ENCODE peak calls at places on chromosome 12, in eight cellular contexts. H is naive thymus-derived CD8-positive, alpha-beta T cell; E is aorta; Q is left lobe of liver; B is activated T-cell treated with anti-CD3 and anti-CD28 coated beads, Interleukin-2, amount 50 U/mL, for 4 hours; Z is sciatic nerve; P is right cardiac atrium; V is effector memory CD8-positive, alpha-beta T cell. G is an unnamed sample.

GRCh38 chr12:113702796-113703195 is 231.1 kb upstream of the LHX5 start:
- ATAC-seq in H (no peak), V (no peak), P (no peak), E (no peak), Z (no peak), B (no peak), Q (no peak), G (no peak)

GRCh38 chr12:101697930-101698781 is 716 bp downstream of the CHPT1 start:
- ATAC-seq in V (peak), P (peak), Q (peak), B (peak), H (peak), Z (peak), E (peak), G (peak)

GRCh38 chr12:6553051-6553868 is 2.6 kb downstream of the IFFO1 start:
- ATAC-seq in E (peak), H (no peak), Z (peak), B (no peak), P (peak), V (no peak), Q (no peak), G (peak)

GRCh38 chr12:52521175-52521574 is 981 bp upstream of the KRT5 start:
- ATAC-seq in V (no peak), P (no peak), B (no peak), Z (peak), H (no peak), Q (no peak), E (no peak), G (no peak)

GRCh38 chr12:40650038-40650704 is 42.1 kb upstream of the CNTN1 start:
- ATAC-seq in B (no peak), E (no peak), Q (no peak), Z (no peak), H (no peak), V (no peak), P (no peak), G (no peak)

GRCh38 chr12:623172-623864 is 39.9 kb downstream of the NINJ2 start:
- ATAC-seq in E (no peak), V (no peak), Z (no peak), P (peak), Q (peak), H (no peak), B (no peak), G (no peak)

GRCh38 chr12:112163471-112164325 is 38.3 kb downstream of the TRAFD1 start:
- ATAC-seq in E (no peak), Q (no peak), Z (no peak), V (no peak), B (no peak), H (no peak), P (no peak), G (no peak)

GRCh38 chr12:45170456-45171042 is 45.3 kb upstream of the ANO6 start:
- ATAC-seq in H (no peak), P (peak), Z (peak), E (peak), V (peak), B (peak), Q (peak), G (peak)

GRCh38 chr12:103909811-103910210 is 20.4 kb upstream of the HSP90B1 start:
- ATAC-seq in H (no peak), Z (no peak), P (no peak), Q (no peak), V (no peak), B (no peak), E (no peak), G (no peak)

GRCh38 chr12:12804432-12804886 is 8.7 kb upstream of the DDX47 start:
- ATAC-seq in Q (no peak), B (no peak), H (no peak), V (no peak), E (no peak), P (no peak), Z (no peak), G (no peak)

GRCh38 chr12:81207173-81207572 is 129.3 kb downstream of the ACSS3 start:
- ATAC-seq in E (no peak), P (no peak), B (no peak), V (no peak), H (no peak), Q (no peak), Z (no peak), G (no peak)

GRCh38 chr12:98490491-98491453 is 24.6 kb upstream of the TMPO start:
- ATAC-seq in Z (peak), V (peak), H (peak), P (peak), B (peak), Q (peak), E (peak), G (peak)

GRCh38 chr12:95687937-95688336 is 102.6 kb downstream of the NTN4 start:
- ATAC-seq in P (no peak), H (no peak), V (no peak), E (no peak), Q (no peak), B (no peak), Z (no peak), G (no peak)

GRCh38 chr12:64178122-64178521 is 44.0 kb downstream of the KICS2 start:
- ATAC-seq in H (no peak), Z (no peak), Q (no peak), V (no peak), E (no peak), P (peak), B (no peak), G (no peak)

GRCh38 chr12:53313996-53314395 is 7.4 kb downstream of the AAAS start:
- ATAC-seq in Q (no peak), E (no peak), H (no peak), Z (no peak), B (no peak), P (no peak), V (no peak), G (no peak)

GRCh38 chr12:116610971-116611541 is 51.9 kb downstream of the MAP1LC3B2 start:
- ATAC-seq in E (no peak), Z (no peak), Q (no peak), P (peak), B (no peak), H (no peak), V (no peak), G (no peak)

GRCh38 chr12:9115731-9116689 is at the start of gene A2M:
- ATAC-seq in Z (peak), V (no peak), H (no peak), B (no peak), P (peak), E (peak), Q (peak), G (peak)

GRCh38 chr12:73307260-73307659 is 1035.1 kb downstream of the TRHDE start:
- ATAC-seq in B (no peak), V (no peak), Z (no peak), Q (no peak), P (no peak), E (no peak), H (no peak), G (no peak)

GRCh38 chr12:96236221-96236822 is 42.1 kb downstream of the ELK3 start:
- ATAC-seq in H (peak), B (peak), Z (peak), V (peak), P (peak), E (no peak), Q (peak), G (peak)

GRCh38 chr12:64385468-64385867 is 5.1 kb downstream of the C12orf56 start:
- ATAC-seq in E (no peak), V (no peak), B (peak), Q (no peak), H (peak), Z (no peak), P (no peak), G (no peak)

GRCh38 chr12:119423285-119423684 is 88.8 kb downstream of the CCDC60 start:
- ATAC-seq in B (no peak), V (no peak), E (no peak), P (no peak), H (no peak), Z (no peak), Q (no peak), G (no peak)

GRCh38 chr12:54404061-54405004 is 14.7 kb downstream of the ITGA5 start:
- ATAC-seq in B (peak), H (peak), E (no peak), V (peak), Z (no peak), Q (peak), P (no peak), G (no peak)

GRCh38 chr12:1206118-1206734 is 215.2 kb downstream of the ERC1 start:
- ATAC-seq in V (no peak), B (no peak), P (no peak), H (no peak), Z (no peak), E (no peak), Q (no peak), G (no peak)

GRCh38 chr12:78584695-78585094 is 279.9 kb upstream of the SYT1 start:
- ATAC-seq in E (no peak), H (no peak), P (no peak), Q (peak), V (no peak), Z (no peak), B (no peak), G (no peak)

GRCh38 chr12:125148316-125148715 is 83.1 kb downstream of the AACS start:
- ATAC-seq in Z (no peak), H (no peak), P (no peak), Q (no peak), B (no peak), E (no peak), V (no peak), G (no peak)

GRCh38 chr12:546265-546919 is 86.7 kb downstream of the B4GALNT3 start:
- ATAC-seq in Q (no peak), Z (no peak), B (no peak), V (no peak), E (peak), P (no peak), H (no peak), G (no peak)

GRCh38 chr12:102478416-102479098 is 1.8 kb downstream of the IGF1 start:
- ATAC-seq in H (peak), Z (peak), P (no peak), B (peak), V (peak), Q (peak), E (no peak), G (no peak)

GRCh38 chr12:54195736-54196347 is 7.1 kb upstream of the SMUG1 start:
- ATAC-seq in E (no peak), H (no peak), Z (no peak), P (peak), B (no peak), V (peak), Q (no peak), G (no peak)

GRCh38 chr12:27013606-27014084 is 539 bp downstream of the TM7SF3 start:
- ATAC-seq in Z (peak), P (peak), V (peak), Q (peak), E (peak), B (peak), H (peak), G (peak)

GRCh38 chr12:116066381-116067230 is 210.9 kb downstream of the MED13L start:
- ATAC-seq in H (peak), E (no peak), P (no peak), Q (peak), Z (no peak), V (peak), B (peak), G (no peak)

GRCh38 chr12:12792421-12792820 is 7.0 kb downstream of the APOLD1 start:
- ATAC-seq in B (no peak), Z (no peak), P (no peak), Q (no peak), H (no peak), V (no peak), E (no peak), G (no peak)

GRCh38 chr12:4648099-4648498 is 752 bp downstream of the AKAP3 start:
- ATAC-seq in B (no peak), H (no peak), V (no peak), Z (peak), P (no peak), E (no peak), Q (no peak), G (peak)

GRCh38 chr12:62738105-62738504 is 196.8 kb downstream of the PPM1H start:
- ATAC-seq in Q (no peak), H (no peak), P (no peak), B (no peak), V (no peak), E (no peak), Z (no peak), G (no peak)

GRCh38 chr12:79822475-79822874 is 112.4 kb downstream of the PPP1R12A start:
- ATAC-seq in Q (no peak), B (no peak), H (no peak), Z (no peak), E (no peak), P (no peak), V (no peak), G (no peak)

GRCh38 chr12:73158341-73158740 is 886.2 kb downstream of the TRHDE start:
- ATAC-seq in P (no peak), B (no peak), V (no peak), E (no peak), Z (no peak), Q (no peak), H (no peak), G (no peak)

GRCh38 chr12:116161588-116161987 is 115.9 kb downstream of the MED13L start:
- ATAC-seq in P (no peak), E (no peak), H (no peak), Z (no peak), B (no peak), Q (peak), V (no peak), G (no peak)